ENCODE peak calls at places on chromosomes 12 and 14, in six cellular contexts. A, H, Q, C, W and X are unnamed samples.

GRCh38 chr14:100078997-100079561 is 13.9 kb downstream of the EVL start:
- DNase-seq in A (peak; percentile 62), H (no peak), Q (no peak), C (peak; percentile 42), W (peak; percentile 75), X (no peak)

GRCh38 chr12:56267443-56268071 is 815 bp downstream of the COQ10A start:
- DNase-seq in A (no peak), H (no peak), Q (no peak), C (peak; percentile 57), W (no peak), X (no peak)

GRCh38 chr14:104681689-104682074 is 7.7 kb upstream of the INF2 start:
- DNase-seq in A (peak; percentile 92), H (peak; percentile 85), Q (peak; percentile 91), C (peak; percentile 81), W (no peak), X (peak; percentile 89)

GRCh38 chr12:30753233-30753632 is 1.5 kb downstream of the CAPRIN2 start:
- DNase-seq in A (no peak), H (no peak), Q (peak; percentile 40), C (peak; percentile 60), W (no peak), X (no peak)

GRCh38 chr12:130916251-130916911 is 37.3 kb upstream of the ADGRD1 start:
- DNase-seq in A (peak; percentile 30), H (peak; percentile 79), Q (peak; percentile 56), C (peak; percentile 88), W (no peak), X (peak; percentile 48)

GRCh38 chr12:57243521-57244305 is 7.3 kb downstream of the STAC3 start:
- DNase-seq in A (peak; percentile 86), H (peak; percentile 68), Q (peak; percentile 93), C (peak; percentile 95), W (peak; percentile 67), X (peak; percentile 92)

GRCh38 chr12:6996040-6996441 is 22.2 kb downstream of the LPCAT3 start:
- DNase-seq in A (no peak), H (no peak), Q (no peak), C (peak; percentile 11), W (no peak), X (no peak)

GRCh38 chr12:91413591-91413990 is 231.0 kb upstream of the DCN start:
- DNase-seq in A (peak; percentile 23), H (no peak), Q (no peak), C (no peak), W (no peak), X (no peak)

GRCh38 chr12:4817813-4818212 is 91.9 kb upstream of the KCNA1 start:
- DNase-seq in A (no peak), H (no peak), Q (no peak), C (no peak), W (no peak), X (no peak)

GRCh38 chr12:49784756-49785409 is 43.3 kb downstream of the NCKAP5L start:
- DNase-seq in A (no peak), H (no peak), Q (no peak), C (no peak), W (no peak), X (no peak)

GRCh38 chr12:50032516-50033316 is 7.4 kb upstream of the RACGAP1 start:
- DNase-seq in A (no peak), H (no peak), Q (no peak), C (peak; percentile 68), W (no peak), X (peak; percentile 88)

GRCh38 chr12:56377310-56377988 is 14.8 kb upstream of the APOF start:
- DNase-seq in A (no peak), H (no peak), Q (no peak), C (peak; percentile 16), W (no peak), X (no peak)

GRCh38 chr12:15687583-15687982 is 101.6 kb downstream of the EPS8 start:
- DNase-seq in A (no peak), H (no peak), Q (no peak), C (no peak), W (no peak), X (no peak)
- H3K27ac ChIP-seq in A (peak overlapping the region; percentile 72), H (peak overlapping the region; percentile 56), Q (no peak overlapping the region), C (no peak overlapping the region), W (no peak overlapping the region), X (no peak overlapping the region)

GRCh38 chr14:28294834-28295440 is 471.6 kb upstream of the FOXG1 start:
- DNase-seq in A (no peak), H (no peak), Q (no peak), C (peak; percentile 54), W (no peak), X (no peak)
- TF ChIP-seq CTCF in A (peak; percentile 13), H (no peak), Q (peak; percentile 10), C (peak; percentile 62), W (no peak), X (no peak)

GRCh38 chr14:102565331-102565887 is 27.0 kb upstream of the RCOR1 start:
- DNase-seq in A (no peak), H (no peak), Q (no peak), C (no peak), W (no peak), X (peak; percentile 55)
- H3K4me1 ChIP-seq in A (peaks cover 4% of the 10 kb centered on the region), H (no peaks in the 10 kb centered on the region), Q (peaks cover 12% of the 10 kb centered on the region), C (no peaks in the 10 kb centered on the region), W (peaks cover 19% of the 10 kb centered on the region), X (no peaks in the 10 kb centered on the region)

GRCh38 chr12:120093336-120093591 is 23.3 kb downstream of the RAB35 start:
- DNase-seq in A (no peak), H (no peak), Q (no peak), C (no peak), W (no peak), X (no peak)

GRCh38 chr12:120094485-120094884 is 22.1 kb downstream of the RAB35 start:
- DNase-seq in A (no peak), H (no peak), Q (no peak), C (no peak), W (no peak), X (no peak)

GRCh38 chr12:120095356-120096135 is 21.0 kb downstream of the RAB35 start:
- DNase-seq in A (no peak), H (no peak), Q (no peak), C (no peak), W (no peak), X (no peak)

GRCh38 chr12:120092531-120093335 is 23.8 kb downstream of the RAB35 start:
- DNase-seq in A (no peak), H (no peak), Q (no peak), C (peak; percentile 45), W (no peak), X (peak; percentile 63)

GRCh38 chr12:120093592-120094355 is 22.8 kb downstream of the RAB35 start:
- DNase-seq in A (no peak), H (no peak), Q (no peak), C (peak; percentile 81), W (no peak), X (no peak)
- H3K27ac ChIP-seq in A (no peak overlapping the region), H (no peak overlapping the region), Q (no peak overlapping the region), C (peak overlapping the region; percentile 84), W (no peak overlapping the region), X (no peak overlapping the region)

GRCh38 chr12:8123124-8123888 is at the start of gene CLEC4A:
- DNase-seq in A (no peak), H (no peak), Q (no peak), C (no peak), W (no peak), X (no peak)
- TF ChIP-seq CTCF in A (no peak), H (no peak), Q (no peak), C (no peak), W (no peak), X (no peak)

GRCh38 chr14:69138189-69138535 is 14.8 kb downstream of the DCAF5 start:
- DNase-seq in A (no peak), H (no peak), Q (no peak), C (peak; percentile 31), W (no peak), X (no peak)

GRCh38 chr14:69139743-69140142 is 13.2 kb downstream of the DCAF5 start:
- DNase-seq in A (no peak), H (no peak), Q (no peak), C (no peak), W (no peak), X (no peak)

GRCh38 chr14:69141550-69141949 is 11.4 kb downstream of the DCAF5 start:
- DNase-seq in A (no peak), H (no peak), Q (no peak), C (no peak), W (no peak), X (no peak)

GRCh38 chr14:69135133-69135532 is 17.8 kb downstream of the DCAF5 start:
- DNase-seq in A (no peak), H (no peak), Q (no peak), C (no peak), W (no peak), X (no peak)

DNA sequence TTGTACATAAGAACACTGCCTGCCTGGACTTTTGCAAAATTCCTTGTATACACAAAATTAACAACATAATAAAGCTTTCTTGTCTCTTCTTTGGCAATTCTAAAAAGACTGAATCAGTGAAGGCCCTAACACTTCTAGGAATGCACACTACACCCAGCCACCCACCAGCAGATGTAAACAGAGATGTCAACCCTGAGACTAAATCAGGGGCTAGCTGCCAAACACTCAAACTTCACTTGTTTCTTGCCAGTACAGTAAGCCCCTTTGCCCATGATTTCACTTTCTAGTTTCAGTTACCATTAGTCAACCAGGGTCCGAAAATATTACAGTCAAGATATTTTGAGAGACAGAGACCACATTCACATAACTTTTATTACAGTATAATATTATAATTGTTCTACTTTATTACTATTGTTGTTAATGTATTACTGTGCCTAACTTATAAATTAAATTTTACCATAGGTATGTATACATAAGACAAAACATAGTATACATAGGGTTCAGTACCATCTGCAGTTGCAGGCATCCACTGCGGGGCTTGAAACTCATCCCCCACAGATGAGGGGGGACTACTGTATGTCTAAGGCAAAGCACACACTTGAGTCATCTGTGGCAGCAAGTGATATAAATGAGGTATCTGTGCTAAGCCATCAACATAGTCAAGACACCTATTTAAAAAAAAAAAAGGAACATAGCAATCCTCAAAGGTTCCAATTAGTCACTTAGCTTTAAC is 15.3 kb downstream of the DCAF5 start:
- DNase-seq in A (no peak), H (no peak), Q (no peak), C (no peak), W (no peak), X (no peak)
- H3K4me1 ChIP-seq in A (peaks cover 28% of the 10 kb centered on the region), H (peaks cover 12% of the 10 kb centered on the region), Q (peaks cover 20% of the 10 kb centered on the region), C (peaks cover 20% of the 10 kb centered on the region), W (peaks cover 28% of the 10 kb centered on the region), X (peaks cover 34% of the 10 kb centered on the region)